ENCODE peak calls at places on chromosomes 7 and 10, in five cellular contexts. One of them, this sample, is unnamed.

GRCh38 chr10:11787846-11788245 is 35.3 kb upstream of the PROSER2 start:
- DNase-seq in kidney epithelial cell: no peak
- DNase-seq in Calu3: no peak
- DNase-seq in astrocyte: no peak
- DNase-seq in cardiac muscle cell: no peak
- DNase-seq in this sample: no peak

GRCh38 chr7:98398567-98399372 is 2.1 kb downstream of the BAIAP2L1 start:
- DNase-seq in cardiac muscle cell: no peak
- DNase-seq in Calu3: no peak
- DNase-seq in astrocyte: no peak
- DNase-seq in kidney epithelial cell: no peak
- DNase-seq in this sample: no peak

GRCh38 chr7:26376208-26376917 is 84.7 kb downstream of the SNX10 start:
- DNase-seq in cardiac muscle cell: no peak
- DNase-seq in Calu3: peak; percentile 84
- DNase-seq in astrocyte: no peak
- DNase-seq in kidney epithelial cell: no peak
- DNase-seq in this sample: no peak

GRCh38 chr7:19397917-19398316 is 252.7 kb upstream of the FERD3L start:
- DNase-seq in Calu3: no peak
- DNase-seq in kidney epithelial cell: no peak
- DNase-seq in astrocyte: peak; percentile 26
- DNase-seq in cardiac muscle cell: peak; percentile 23
- DNase-seq in this sample: no peak

GRCh38 chr7:30908681-30909080 is 3.0 kb upstream of the AQP1 start:
- DNase-seq in Calu3: no peak
- DNase-seq in kidney epithelial cell: no peak
- DNase-seq in astrocyte: no peak
- DNase-seq in cardiac muscle cell: no peak
- DNase-seq in this sample: no peak

GRCh38 chr10:5628366-5628765 is 38.0 kb downstream of the ASB13 start:
- DNase-seq in cardiac muscle cell: peak; percentile 55
- DNase-seq in astrocyte: no peak
- DNase-seq in Calu3: no peak
- DNase-seq in kidney epithelial cell: no peak
- DNase-seq in this sample: no peak

GRCh38 chr10:19245889-19246841 is 197.6 kb downstream of the MALRD1 start:
- DNase-seq in cardiac muscle cell: no peak
- DNase-seq in Calu3: no peak
- DNase-seq in astrocyte: peak; percentile 3
- DNase-seq in kidney epithelial cell: no peak
- DNase-seq in this sample: no peak

GRCh38 chr7:141649865-141650499 is 52.0 kb downstream of the DENND11 start:
- DNase-seq in Calu3: peak; percentile 58
- DNase-seq in cardiac muscle cell: peak; percentile 94
- DNase-seq in astrocyte: peak; percentile 77
- DNase-seq in kidney epithelial cell: peak; percentile 68
- DNase-seq in this sample: peak; percentile 57

GRCh38 chr7:2431260-2431867 is 28.0 kb downstream of the CHST12 start:
- DNase-seq in Calu3: peak; percentile 50
- DNase-seq in astrocyte: no peak
- DNase-seq in cardiac muscle cell: peak; percentile 30
- DNase-seq in kidney epithelial cell: no peak
- DNase-seq in this sample: no peak

GRCh38 chr7:83347836-83348482 is 185.3 kb upstream of the PCLO start:
- DNase-seq in cardiac muscle cell: peak; percentile 70
- DNase-seq in astrocyte: peak; percentile 76
- DNase-seq in Calu3: peak; percentile 1
- DNase-seq in kidney epithelial cell: peak; percentile 23
- DNase-seq in this sample: no peak

GRCh38 chr7:41459623-41460256 is 243.2 kb downstream of the INHBA start:
- DNase-seq in kidney epithelial cell: no peak
- DNase-seq in Calu3: no peak
- DNase-seq in cardiac muscle cell: no peak
- DNase-seq in astrocyte: no peak
- DNase-seq in this sample: no peak

GRCh38 chr10:115831025-115831424 is 442.0 kb downstream of the GFRA1 start:
- DNase-seq in cardiac muscle cell: no peak
- DNase-seq in astrocyte: no peak
- DNase-seq in Calu3: no peak
- DNase-seq in kidney epithelial cell: no peak
- DNase-seq in this sample: no peak

GRCh38 chr10:98344589-98345038 is 70.4 kb downstream of the PYROXD2 start:
- DNase-seq in astrocyte: peak; percentile 92
- DNase-seq in Calu3: no peak
- DNase-seq in kidney epithelial cell: no peak
- DNase-seq in cardiac muscle cell: peak; percentile 98
- DNase-seq in this sample: no peak

GRCh38 chr10:16652154-16652553 is 130.5 kb upstream of the C1QL3 start:
- DNase-seq in Calu3: no peak
- DNase-seq in cardiac muscle cell: peak; percentile 32
- DNase-seq in kidney epithelial cell: no peak
- DNase-seq in astrocyte: peak; percentile 23
- DNase-seq in this sample: no peak

GRCh38 chr7:128005117-128005516 is 26.1 kb downstream of the LRRC4 start:
- DNase-seq in cardiac muscle cell: no peak
- DNase-seq in Calu3: no peak
- DNase-seq in astrocyte: no peak
- DNase-seq in kidney epithelial cell: no peak
- DNase-seq in this sample: no peak

GRCh38 chr7:84304407-84304806 is 109.8 kb upstream of the SEMA3A start:
- DNase-seq in kidney epithelial cell: no peak
- DNase-seq in Calu3: no peak
- DNase-seq in cardiac muscle cell: no peak
- DNase-seq in astrocyte: no peak
- DNase-seq in this sample: no peak

GRCh38 chr10:129709627-129710509 is 242.8 kb downstream of the MGMT start:
- DNase-seq in cardiac muscle cell: no peak
- DNase-seq in astrocyte: no peak
- DNase-seq in kidney epithelial cell: no peak
- DNase-seq in Calu3: no peak
- DNase-seq in this sample: no peak

GRCh38 chr10:20596911-20597310 is 300.2 kb downstream of the NEBL start:
- DNase-seq in astrocyte: peak; percentile 81
- DNase-seq in cardiac muscle cell: peak; percentile 29
- DNase-seq in kidney epithelial cell: peak; percentile 1
- DNase-seq in Calu3: no peak
- DNase-seq in this sample: no peak

GRCh38 chr7:157097056-157097329 is 41.7 kb upstream of the UBE3C start:
- DNase-seq in kidney epithelial cell: no peak
- DNase-seq in astrocyte: no peak
- DNase-seq in Calu3: no peak
- DNase-seq in cardiac muscle cell: no peak
- DNase-seq in this sample: no peak

GRCh38 chr7:55233001-55233400 is 132.1 kb upstream of the LANCL2 start:
- DNase-seq in cardiac muscle cell: no peak
- DNase-seq in Calu3: no peak
- DNase-seq in kidney epithelial cell: no peak
- DNase-seq in astrocyte: no peak
- DNase-seq in this sample: no peak

GRCh38 chr10:38093816-38094157 is 350 bp upstream of the ZNF37A start:
- DNase-seq in astrocyte: peak; percentile 3
- DNase-seq in kidney epithelial cell: no peak
- DNase-seq in Calu3: no peak
- DNase-seq in cardiac muscle cell: no peak
- DNase-seq in this sample: no peak

GRCh38 chr10:102586858-102587257 is 57.4 kb upstream of the TRIM8 start:
- DNase-seq in cardiac muscle cell: no peak
- DNase-seq in kidney epithelial cell: no peak
- DNase-seq in Calu3: no peak
- DNase-seq in astrocyte: no peak
- DNase-seq in this sample: no peak

GRCh38 chr7:36852931-36853330 is 128.6 kb upstream of the AOAH start:
- DNase-seq in cardiac muscle cell: no peak
- DNase-seq in astrocyte: no peak
- DNase-seq in kidney epithelial cell: no peak
- DNase-seq in Calu3: no peak
- DNase-seq in this sample: no peak

GRCh38 chr7:111138196-111138569 is 47.3 kb downstream of the LRRN3 start:
- DNase-seq in kidney epithelial cell: no peak
- DNase-seq in Calu3: peak; percentile 35
- DNase-seq in astrocyte: peak; percentile 52
- DNase-seq in cardiac muscle cell: peak; percentile 42
- DNase-seq in this sample: no peak

GRCh38 chr7:17095001-17095574 is 203.4 kb upstream of the AHR start:
- DNase-seq in astrocyte: peak; percentile 87
- DNase-seq in cardiac muscle cell: peak; percentile 30
- DNase-seq in Calu3: peak; percentile 24
- DNase-seq in kidney epithelial cell: peak; percentile 14
- DNase-seq in this sample: peak; percentile 97

GRCh38 chr10:133158756-133159610 is 1.0 kb upstream of the KNDC1 start:
- DNase-seq in Calu3: peak; percentile 25
- DNase-seq in astrocyte: no peak
- DNase-seq in kidney epithelial cell: no peak
- DNase-seq in cardiac muscle cell: peak; percentile 26
- DNase-seq in this sample: no peak

GRCh38 chr7:140534743-140535142 is 55.4 kb upstream of the MKRN1 start:
- DNase-seq in astrocyte: no peak
- DNase-seq in Calu3: no peak
- DNase-seq in cardiac muscle cell: no peak
- DNase-seq in kidney epithelial cell: no peak
- DNase-seq in this sample: no peak

GRCh38 chr7:106717254-106717996 is 56.5 kb upstream of the CCDC71L start:
- DNase-seq in astrocyte: peak; percentile 14
- DNase-seq in cardiac muscle cell: no peak
- DNase-seq in kidney epithelial cell: no peak
- DNase-seq in Calu3: no peak
- DNase-seq in this sample: no peak

GRCh38 chr7:152108359-152108758 is 82.9 kb downstream of the GALNT11 start:
- DNase-seq in Calu3: no peak
- DNase-seq in kidney epithelial cell: no peak
- DNase-seq in astrocyte: no peak
- DNase-seq in cardiac muscle cell: no peak
- DNase-seq in this sample: no peak

GRCh38 chr7:25454562-25455031 is 226.3 kb upstream of the NPVF start:
- DNase-seq in kidney epithelial cell: no peak
- DNase-seq in Calu3: no peak
- DNase-seq in cardiac muscle cell: peak; percentile 71
- DNase-seq in astrocyte: no peak
- DNase-seq in this sample: no peak

DNA sequence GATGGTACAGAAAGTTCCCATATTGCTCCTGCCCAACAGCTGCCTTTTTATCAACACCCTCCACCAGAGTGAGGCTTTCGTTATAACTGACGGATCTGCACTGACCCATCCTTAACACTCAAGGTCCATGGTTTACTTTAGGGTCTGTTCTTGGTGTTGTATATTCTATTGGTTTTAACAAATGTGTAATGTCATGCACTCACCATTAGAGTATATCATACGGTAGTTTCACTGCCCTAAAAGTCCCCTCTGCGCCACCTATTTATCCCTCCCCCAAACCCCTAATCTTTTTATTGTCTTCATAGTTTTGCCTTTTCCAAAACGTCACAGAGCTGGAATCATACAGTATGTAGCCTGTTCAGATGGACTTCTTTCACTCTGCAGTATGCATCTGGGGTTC is 102.8 kb upstream of the TNS3 start:
- DNase-seq in kidney epithelial cell: no peak
- DNase-seq in astrocyte: no peak
- DNase-seq in cardiac muscle cell: no peak
- DNase-seq in Calu3: no peak
- DNase-seq in this sample: no peak
- TF ChIP-seq CTCF in kidney epithelial cell: no peak
- TF ChIP-seq CTCF in astrocyte: no peak
- TF ChIP-seq CTCF in cardiac muscle cell: no peak
- TF ChIP-seq CTCF in Calu3: no peak
- TF ChIP-seq CTCF in this sample: no peak

GRCh38 chr7:79298145-79298760 is 155.2 kb downstream of the MAGI2 start:
- DNase-seq in kidney epithelial cell: peak; percentile 16
- DNase-seq in astrocyte: peak; percentile 25
- DNase-seq in Calu3: peak; percentile 24
- DNase-seq in cardiac muscle cell: peak; percentile 80
- DNase-seq in this sample: peak; percentile 26

GRCh38 chr7:79307376-79307775 is 146.1 kb downstream of the MAGI2 start:
- DNase-seq in cardiac muscle cell: no peak
- DNase-seq in kidney epithelial cell: no peak
- DNase-seq in Calu3: no peak
- DNase-seq in astrocyte: no peak
- DNase-seq in this sample: no peak

GRCh38 chr7:79301419-79301818 is 152.0 kb downstream of the MAGI2 start:
- DNase-seq in cardiac muscle cell: no peak
- DNase-seq in kidney epithelial cell: no peak
- DNase-seq in Calu3: no peak
- DNase-seq in astrocyte: no peak
- DNase-seq in this sample: no peak

GRCh38 chr7:79304711-79305110 is 148.8 kb downstream of the MAGI2 start:
- DNase-seq in Calu3: no peak
- DNase-seq in cardiac muscle cell: no peak
- DNase-seq in kidney epithelial cell: no peak
- DNase-seq in astrocyte: no peak
- DNase-seq in this sample: no peak

GRCh38 chr7:79302281-79302680 is 151.2 kb downstream of the MAGI2 start:
- DNase-seq in Calu3: no peak
- DNase-seq in cardiac muscle cell: no peak
- DNase-seq in astrocyte: no peak
- DNase-seq in kidney epithelial cell: no peak
- DNase-seq in this sample: no peak
- TF ChIP-seq CTCF in Calu3: no peak
- TF ChIP-seq CTCF in cardiac muscle cell: no peak
- TF ChIP-seq CTCF in astrocyte: no peak
- TF ChIP-seq CTCF in kidney epithelial cell: no peak
- TF ChIP-seq CTCF in this sample: no peak

DNA sequence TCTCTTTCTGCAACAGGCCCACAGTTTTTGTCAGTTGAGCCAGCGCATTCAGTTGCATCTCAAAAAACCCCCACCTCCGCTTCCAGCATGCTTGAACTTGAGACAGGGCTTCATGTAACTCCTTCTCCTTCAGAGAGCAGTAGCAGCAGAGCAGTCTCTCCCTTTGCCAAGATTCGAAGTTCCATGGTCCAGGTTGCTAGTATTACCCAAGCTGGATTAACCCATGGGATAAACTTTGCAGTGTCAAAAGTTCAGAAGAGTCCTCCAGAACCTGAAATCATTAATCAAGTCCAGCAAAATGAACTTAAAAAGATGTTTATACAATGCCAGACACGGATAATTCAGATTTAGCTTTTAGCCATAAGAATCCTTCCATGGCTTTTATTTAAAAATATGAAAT is 45.2 kb downstream of the MCMBP start:
- DNase-seq in astrocyte: no peak
- DNase-seq in kidney epithelial cell: no peak
- DNase-seq in Calu3: no peak
- DNase-seq in cardiac muscle cell: no peak
- DNase-seq in this sample: no peak
- TF ChIP-seq CTCF in astrocyte: no peak
- TF ChIP-seq CTCF in kidney epithelial cell: no peak
- TF ChIP-seq CTCF in Calu3: no peak
- TF ChIP-seq CTCF in cardiac muscle cell: no peak
- TF ChIP-seq CTCF in this sample: no peak

DNA sequence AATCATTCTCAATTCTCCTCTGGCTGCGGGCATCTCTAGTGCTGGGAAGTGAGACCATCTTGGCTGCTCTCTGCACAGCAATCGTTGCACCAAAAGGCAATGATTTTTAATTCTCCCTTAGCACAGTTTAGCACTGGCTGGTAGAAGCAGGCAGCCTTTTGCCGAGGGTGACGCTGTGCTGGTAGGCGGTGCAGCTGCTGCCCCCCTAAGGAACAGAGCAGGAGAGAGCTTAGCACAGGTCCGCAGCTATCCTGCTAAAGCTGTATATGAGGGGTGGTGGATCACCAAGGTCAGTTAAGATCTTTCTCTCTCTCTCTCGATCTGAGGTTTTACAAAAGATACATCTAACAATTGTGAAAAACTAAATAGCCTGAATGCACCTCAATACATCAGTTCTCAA is 390.1 kb downstream of the GATA3 start:
- DNase-seq in cardiac muscle cell: peak; percentile 54
- DNase-seq in kidney epithelial cell: no peak
- DNase-seq in Calu3: no peak
- DNase-seq in astrocyte: peak; percentile 3
- DNase-seq in this sample: no peak
- TF ChIP-seq CTCF in cardiac muscle cell: peak; percentile 49
- TF ChIP-seq CTCF in kidney epithelial cell: peak; percentile 6
- TF ChIP-seq CTCF in Calu3: no peak
- TF ChIP-seq CTCF in astrocyte: no peak
- TF ChIP-seq CTCF in this sample: peak; percentile 11